ENCODE peak calls at places on chromosomes 4 and X, in six cellular contexts. O, B, P, F, L and I are unnamed samples.

GRCh38 chr4:78121338-78121904 is 64.3 kb downstream of the FRAS1 start:
- DNase-seq in O (no peak), F (no peak), P (no peak), L (no peak), B (peak), I (no peak)

GRCh38 chrX:101062171-101062570 is 10.3 kb upstream of the TRMT2B start:
- DNase-seq in P (no peak), L (no peak), O (no peak), B (no peak), F (no peak), I (no peak)

GRCh38 chr4:152635876-152636275 is 43.9 kb downstream of the TMEM154 start:
- DNase-seq in P (no peak), O (no peak), B (no peak), L (no peak), F (no peak), I (no peak)

GRCh38 chrX:149937881-149938426 is 337 bp downstream of the EOLA2 start:
- DNase-seq in F (peak), B (peak), P (no peak), L (no peak), O (peak), I (no peak)

GRCh38 chrX:33298622-33299021 is 87.3 kb upstream of the DMD start:
- DNase-seq in F (no peak), O (no peak), B (no peak), L (no peak), P (no peak), I (no peak)

GRCh38 chr4:68070302-68070701 is 59.4 kb downstream of the TMPRSS11F start:
- DNase-seq in B (no peak), L (no peak), P (no peak), F (no peak), O (no peak), I (no peak)

GRCh38 chr4:5995901-5996623 is 22.2 kb downstream of the C4orf50 start:
- DNase-seq in O (no peak), P (no peak), F (no peak), B (no peak), L (no peak), I (no peak)

GRCh38 chr4:145732895-145733880 is 53.2 kb downstream of the C4orf51 start:
- DNase-seq in O (peak), L (peak), B (peak), P (peak), F (peak), I (peak)

GRCh38 chrX:15686818-15687685 is 22.4 kb upstream of the CLTRN start:
- DNase-seq in O (peak), P (peak), B (peak), L (peak), F (peak), I (peak)

GRCh38 chrX:48492293-48492910 is 16.4 kb upstream of the PORCN start:
- DNase-seq in L (peak), P (peak), B (no peak), O (peak), F (no peak), I (no peak)

GRCh38 chr4:125847518-125847917 is 532.8 kb downstream of the FAT4 start:
- DNase-seq in O (no peak), L (no peak), B (no peak), F (no peak), P (no peak), I (no peak)

GRCh38 chr4:121072080-121072835 is at the start of gene NDNF:
- DNase-seq in P (no peak), L (no peak), B (peak), F (peak), O (peak), I (no peak)

GRCh38 chrX:6778547-6779231 is 243.8 kb upstream of the VCX3A start:
- DNase-seq in L (no peak), B (no peak), P (no peak), F (peak), O (no peak), I (peak)

GRCh38 chrX:117834076-117834475 is 282.5 kb downstream of the KLHL13 start:
- DNase-seq in O (no peak), P (no peak), L (no peak), F (no peak), B (no peak), I (no peak)

GRCh38 chrX:24153796-24154189 is 4.3 kb downstream of the ZFX start:
- DNase-seq in L (no peak), P (no peak), B (no peak), O (no peak), F (no peak), I (no peak)

GRCh38 chr4:2448589-2448988 is 20.3 kb upstream of the RNF4 start:
- DNase-seq in L (no peak), O (no peak), B (no peak), F (no peak), P (no peak), I (no peak)

GRCh38 chr4:101944649-101945048 is 154.1 kb downstream of the BANK1 start:
- DNase-seq in L (no peak), F (peak), B (no peak), O (peak), P (peak), I (peak)

GRCh38 chr4:26936284-26937065 is 75.8 kb downstream of the STIM2 start:
- DNase-seq in P (peak), F (no peak), B (no peak), L (no peak), O (no peak), I (no peak)

GRCh38 chrX:150529587-150529986 is 38.8 kb upstream of the MTM1 start:
- DNase-seq in F (no peak), B (no peak), P (no peak), L (no peak), O (no peak), I (no peak)

GRCh38 chrX:74835566-74835965 is 89.7 kb downstream of the NEXMIF start:
- DNase-seq in O (no peak), P (no peak), F (no peak), L (no peak), B (no peak), I (no peak)

GRCh38 chr4:55736605-55737183 is 82.9 kb upstream of the EXOC1L start:
- DNase-seq in B (no peak), P (no peak), O (peak), L (no peak), F (no peak), I (no peak)

GRCh38 chrX:122626871-122627270 is 557.2 kb upstream of the GRIA3 start:
- DNase-seq in O (no peak), B (no peak), F (no peak), P (no peak), L (no peak), I (no peak)

GRCh38 chrX:12804655-12805054 is 13.4 kb downstream of the PRPS2 start:
- DNase-seq in F (no peak), L (no peak), P (no peak), O (no peak), B (no peak), I (no peak)

GRCh38 chrX:153717445-153717844 is 6.7 kb downstream of the BCAP31 start:
- DNase-seq in L (no peak), P (no peak), F (no peak), B (no peak), O (no peak), I (no peak)

GRCh38 chr4:136078971-136079370 is 1453.3 kb downstream of the PCDH18 start:
- DNase-seq in F (no peak), B (no peak), O (peak), L (no peak), P (peak), I (peak)

GRCh38 chr4:26034849-26035248 is 120.8 kb downstream of the SMIM20 start:
- DNase-seq in P (no peak), B (no peak), F (no peak), O (no peak), L (no peak), I (no peak)

GRCh38 chr4:106277140-106277680 is 38.8 kb downstream of the TBCK start:
- DNase-seq in O (peak), B (no peak), P (no peak), L (no peak), F (no peak), I (no peak)

GRCh38 chrX:68719181-68719903 is 71.9 kb downstream of the STARD8 start:
- DNase-seq in L (no peak), O (no peak), B (no peak), F (no peak), P (no peak), I (no peak)

GRCh38 chrX:41293269-41293668 is 40.7 kb upstream of the DDX3X start:
- DNase-seq in P (no peak), F (peak), O (no peak), B (no peak), L (no peak), I (no peak)

GRCh38 chrX:15399901-15400500 is 15.8 kb upstream of the VEGFD start:
- DNase-seq in F (no peak), P (no peak), B (no peak), L (no peak), O (no peak), I (no peak)

GRCh38 chr4:181281451-181281850 is 961.8 kb upstream of the TENM3 start:
- DNase-seq in L (no peak), P (no peak), O (no peak), F (no peak), B (no peak), I (no peak)

GRCh38 chr4:94757192-94758140 is at the start of gene BMPR1B:
- DNase-seq in B (no peak), P (peak), L (peak), F (peak), O (peak), I (peak)

DNA sequence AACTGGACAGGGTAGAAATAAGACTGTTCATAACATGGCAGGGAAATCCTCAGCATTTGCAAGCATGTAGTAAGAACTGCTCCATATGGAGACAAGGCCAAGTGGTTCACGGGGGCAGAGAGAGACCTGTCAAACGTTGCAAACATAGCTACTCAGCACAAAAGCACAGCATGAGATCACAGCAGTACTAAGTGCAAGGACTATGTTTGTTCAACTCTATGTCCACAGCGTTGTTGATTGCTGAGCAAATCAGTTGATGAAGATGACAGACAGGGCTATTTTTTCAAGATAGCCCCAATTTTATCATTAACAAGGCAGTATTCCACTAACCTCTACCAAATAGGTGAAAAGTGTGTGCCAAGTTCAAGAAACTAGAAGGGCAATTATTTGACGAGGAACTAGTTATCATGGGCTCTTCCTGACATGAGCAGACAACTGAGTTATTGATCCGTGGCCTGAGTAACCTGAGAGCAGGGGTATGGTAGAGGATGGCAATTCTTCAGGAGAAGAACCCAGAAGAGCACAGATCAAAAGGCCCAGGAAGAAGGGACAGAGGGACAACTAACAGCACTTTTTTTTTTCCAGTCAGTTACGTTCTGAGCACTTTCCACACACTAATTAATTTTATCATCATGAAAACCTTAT is 57.4 kb downstream of the SPOCK3 start:
- DNase-seq in O (no peak), F (no peak), P (no peak), L (no peak), B (no peak), I (no peak)
- TF ChIP-seq CTCF in O (no peak), F (no peak), P (no peak), L (no peak), B (no peak), I (no peak)

DNA sequence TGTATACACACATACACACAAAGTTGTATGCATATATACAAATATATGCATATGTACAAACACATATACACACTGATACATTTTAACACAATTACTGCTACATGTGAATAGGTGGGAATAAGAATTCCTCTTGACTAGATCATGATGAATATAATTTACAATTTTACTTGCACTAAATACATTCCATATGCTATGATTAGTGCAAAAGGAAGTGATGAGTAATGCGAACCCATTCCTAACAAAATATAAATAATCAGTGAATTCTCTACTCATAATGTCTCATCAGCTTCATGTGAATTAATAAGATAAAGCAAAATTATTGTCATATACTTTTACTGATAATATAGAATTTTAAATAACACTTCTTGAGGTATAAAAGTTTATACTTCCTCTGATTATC is 1077.3 kb upstream of the PCDH10 start:
- DNase-seq in L (peak), B (no peak), O (peak), P (no peak), F (no peak), I (no peak)
- TF ChIP-seq CTCF in L (no peak), B (no peak), O (no peak), P (no peak), F (no peak), I (no peak)

GRCh38 chrX:38170556-38170955 is 50.1 kb downstream of the SRPX start:
- DNase-seq in F (no peak), P (no peak), L (no peak), O (no peak), B (no peak), I (no peak)

GRCh38 chrX:38163193-38163592 is 57.5 kb downstream of the SRPX start:
- DNase-seq in P (no peak), B (no peak), F (no peak), L (no peak), O (no peak), I (no peak)

GRCh38 chrX:38165023-38165422 is 55.6 kb downstream of the SRPX start:
- DNase-seq in P (no peak), B (no peak), F (no peak), O (no peak), L (no peak), I (no peak)

GRCh38 chrX:38166478-38167083 is 54.1 kb downstream of the SRPX start:
- DNase-seq in B (no peak), L (peak), P (peak), O (peak), F (peak), I (no peak)
- TF ChIP-seq CTCF in B (peak), L (peak), P (peak), O (peak), F (peak), I (no peak)

GRCh38 chrX:151753313-151754041 is 18.9 kb downstream of the CNGA2 start:
- DNase-seq in L (no peak), F (peak), B (peak), O (peak), P (peak), I (peak)
- TF ChIP-seq CTCF in L (no peak), F (peak), B (peak), O (peak), P (peak), I (peak)